ENCODE peak calls at places on chromosomes 13 and 19, in eight cellular contexts. M is T-helper 22 cell, B is cardiac fibroblast, L is SHP77, U is AG10803, W is A549, P is HS-27A, R is amniotic stem cell. Y is an unnamed sample.

GRCh38 chr13:111007209-111007608 is 92.3 kb upstream of the ANKRD10 start:
- DNase-seq in M (no peak), U (no peak), W (no peak), P (no peak), B (no peak), L (no peak), R (no peak), Y (no peak)

GRCh38 chr19:19514215-19514633 is 1.1 kb downstream of the TSSK6 start:
- DNase-seq in L (no peak), B (peak), U (peak), P (no peak), R (no peak), M (no peak), W (no peak), Y (no peak)

GRCh38 chr13:50456111-50456510 is 387.4 kb downstream of the DLEU7 start:
- DNase-seq in B (no peak), P (no peak), R (no peak), L (no peak), W (no peak), M (no peak), U (peak), Y (no peak)

GRCh38 chr19:58571575-58571947 is 1.6 kb downstream of the MZF1 start:
- DNase-seq in W (no peak), L (no peak), R (no peak), M (no peak), U (no peak), B (no peak), P (no peak), Y (no peak)

GRCh38 chr19:45641274-45642105 is 2.3 kb upstream of the EML2 start:
- DNase-seq in U (peak), W (peak), L (peak), R (peak), P (peak), M (peak), B (peak), Y (peak)

GRCh38 chr13:36675213-36675536 is 1.4 kb downstream of the SERTM1 start:
- DNase-seq in R (no peak), B (no peak), U (no peak), M (no peak), P (no peak), L (peak), W (no peak), Y (no peak)

GRCh38 chr19:18611327-18612050 is 1.2 kb upstream of the TMEM59L start:
- DNase-seq in P (no peak), U (no peak), B (no peak), M (no peak), W (no peak), R (no peak), L (no peak), Y (no peak)

GRCh38 chr13:78182813-78183212 is 264.2 kb upstream of the EDNRB start:
- DNase-seq in P (no peak), B (peak), U (no peak), W (no peak), L (no peak), M (no peak), R (no peak), Y (no peak)

GRCh38 chr13:36001561-36001960 is 129.6 kb downstream of the DCLK1 start:
- DNase-seq in M (no peak), U (no peak), W (no peak), P (no peak), R (no peak), B (no peak), L (no peak), Y (no peak)

Y was measured in T-helper 17 cell.